ENCODE peak calls at places on chromosomes 2 and 18, in ten cellular contexts. S, J, P, X, K, G, V, E, L and T are unnamed samples. For H3K4me1, the result is how much of the 10 kb centered on the place peaks cover.

GRCh38 chr2:119333833-119334232 is 32.8 kb downstream of the C2orf76 start:
- DNase-seq in S (no peak), J (no peak), P (no peak), X (no peak), K (no peak), G (no peak), V (no peak), E (no peak), L (no peak), T (no peak)

GRCh38 chr2:152098798-152099654 is at the start of gene CACNB4:
- DNase-seq in S (no peak), J (peak), P (no peak), X (no peak), K (no peak), G (no peak), V (peak), E (peak), L (peak), T (no peak)

GRCh38 chr18:3305354-3305762 is 43.4 kb downstream of the MYL12B start:
- DNase-seq in S (no peak), J (no peak), P (no peak), X (no peak), K (no peak), G (no peak), V (no peak), E (peak), L (peak), T (peak)

GRCh38 chr2:159615936-159616733 is at the start of gene BAZ2B:
- DNase-seq in S (no peak), J (peak), P (peak), X (no peak), K (peak), G (peak), V (peak), E (peak), L (peak), T (no peak)

GRCh38 chr2:126317797-126318431 is 338.0 kb upstream of the GYPC start:
- DNase-seq in S (no peak), J (no peak), P (no peak), X (no peak), K (no peak), G (no peak), V (no peak), E (no peak), L (no peak), T (no peak)

GRCh38 chr2:44934962-44935853 is 6.3 kb upstream of the SIX3 start:
- DNase-seq in S (no peak), J (no peak), P (no peak), X (no peak), K (no peak), G (no peak), V (peak), E (no peak), L (no peak), T (no peak)

GRCh38 chr2:205188516-205189138 is 493.7 kb upstream of the NRP2 start:
- DNase-seq in S (peak), J (no peak), P (no peak), X (no peak), K (peak), G (no peak), V (peak), E (no peak), L (no peak), T (no peak)

GRCh38 chr18:48815581-48816324 is 135.0 kb downstream of the SMAD7 start:
- DNase-seq in S (peak), J (no peak), P (peak), X (peak), K (peak), G (no peak), V (no peak), E (no peak), L (no peak), T (no peak)

GRCh38 chr2:236988690-236989639 is 96.7 kb upstream of the COPS8 start:
- DNase-seq in S (peak), J (peak), P (peak), X (no peak), K (peak), G (no peak), V (no peak), E (peak), L (no peak), T (no peak)

GRCh38 chr2:48855142-48855541 is 99.6 kb upstream of the LHCGR start:
- DNase-seq in S (no peak), J (no peak), P (no peak), X (no peak), K (no peak), G (no peak), V (no peak), E (no peak), L (no peak), T (no peak)

GRCh38 chr2:106127776-106128268 is 66.3 kb downstream of the UXS1 start:
- DNase-seq in S (no peak), J (no peak), P (no peak), X (peak), K (no peak), G (no peak), V (no peak), E (no peak), L (no peak), T (no peak)

GRCh38 chr2:111688501-111688900 is 195.5 kb downstream of the ANAPC1 start:
- DNase-seq in S (no peak), J (no peak), P (no peak), X (no peak), K (no peak), G (no peak), V (no peak), E (no peak), L (no peak), T (no peak)

GRCh38 chr18:63646916-63647315 is 2.9 kb upstream of the SERPINB4 start:
- DNase-seq in S (no peak), J (no peak), P (no peak), X (no peak), K (no peak), G (no peak), V (no peak), E (no peak), L (no peak), T (no peak)

GRCh38 chr18:23151414-23152099 is 16.3 kb downstream of the CABLES1 start:
- DNase-seq in S (no peak), J (no peak), P (peak), X (no peak), K (no peak), G (no peak), V (no peak), E (no peak), L (no peak), T (no peak)

GRCh38 chr2:11533278-11534077 is at the start of gene GREB1:
- DNase-seq in S (no peak), J (no peak), P (no peak), X (no peak), K (no peak), G (no peak), V (no peak), E (no peak), L (no peak), T (no peak)

GRCh38 chr2:237378650-237379049 is 35.3 kb downstream of the COL6A3 start:
- DNase-seq in S (no peak), J (no peak), P (no peak), X (no peak), K (peak), G (no peak), V (no peak), E (no peak), L (no peak), T (no peak)

GRCh38 chr2:200422532-200423262 is 87.2 kb downstream of the KCTD18 start:
- DNase-seq in S (no peak), J (no peak), P (no peak), X (no peak), K (no peak), G (no peak), V (no peak), E (no peak), L (no peak), T (no peak)

GRCh38 chr2:189574793-189575475 is 5.7 kb downstream of the SLC40A1 start:
- DNase-seq in S (no peak), J (no peak), P (no peak), X (no peak), K (no peak), G (no peak), V (no peak), E (no peak), L (no peak), T (no peak)

GRCh38 chr2:26333286-26333685 is 12.7 kb upstream of the SELENOI start:
- DNase-seq in S (no peak), J (no peak), P (no peak), X (no peak), K (no peak), G (no peak), V (no peak), E (no peak), L (no peak), T (no peak)

GRCh38 chr2:15636972-15637785 is 45.5 kb downstream of the DDX1 start:
- DNase-seq in S (peak), J (peak), P (no peak), X (peak), K (peak), G (peak), V (peak), E (peak), L (peak), T (peak)

GRCh38 chr2:99573624-99574251 is 83.9 kb upstream of the REV1 start:
- DNase-seq in S (no peak), J (no peak), P (no peak), X (no peak), K (no peak), G (no peak), V (no peak), E (no peak), L (no peak), T (no peak)

GRCh38 chr2:206113148-206113547 is 27.2 kb upstream of the INO80D start:
- DNase-seq in S (no peak), J (no peak), P (no peak), X (no peak), K (no peak), G (no peak), V (no peak), E (no peak), L (no peak), T (no peak)

GRCh38 chr2:135052997-135053474 is 944 bp downstream of the RAB3GAP1 start:
- DNase-seq in S (no peak), J (no peak), P (no peak), X (no peak), K (no peak), G (no peak), V (peak), E (no peak), L (peak), T (no peak)

GRCh38 chr2:162258169-162258568 is 14.9 kb upstream of the FAP start:
- DNase-seq in S (no peak), J (no peak), P (no peak), X (no peak), K (no peak), G (no peak), V (no peak), E (no peak), L (no peak), T (no peak)

GRCh38 chr18:64097497-64097896 is 51.4 kb downstream of the LINC00305 start:
- DNase-seq in S (no peak), J (no peak), P (no peak), X (no peak), K (no peak), G (no peak), V (no peak), E (no peak), L (no peak), T (no peak)

GRCh38 chr2:177869912-177870311 is 202.7 kb downstream of the PDE11A start:
- DNase-seq in S (no peak), J (no peak), P (no peak), X (no peak), K (no peak), G (no peak), V (no peak), E (no peak), L (no peak), T (no peak)

GRCh38 chr2:139217641-139218040 is 437.5 kb upstream of the NXPH2 start:
- DNase-seq in S (no peak), J (no peak), P (no peak), X (no peak), K (no peak), G (no peak), V (no peak), E (no peak), L (no peak), T (no peak)

GRCh38 chr18:27413495-27414401 is 228.6 kb upstream of the CHST9 start:
- DNase-seq in S (peak), J (no peak), P (no peak), X (no peak), K (no peak), G (no peak), V (no peak), E (peak), L (no peak), T (no peak)

GRCh38 chr2:178846458-178846802 is 39.2 kb upstream of the TTN start:
- DNase-seq in S (no peak), J (no peak), P (no peak), X (no peak), K (no peak), G (no peak), V (peak), E (no peak), L (no peak), T (no peak)

GRCh38 chr18:23887493-23887892 is 127.1 kb upstream of the TTC39C start:
- DNase-seq in S (no peak), J (no peak), P (no peak), X (no peak), K (peak), G (no peak), V (no peak), E (no peak), L (no peak), T (no peak)

GRCh38 chr2:159905901-159906300 is 107.9 kb upstream of the CD302 start:
- DNase-seq in S (no peak), J (no peak), P (no peak), X (no peak), K (no peak), G (no peak), V (no peak), E (no peak), L (no peak), T (no peak)

GRCh38 chr2:215614296-215614695 is 178.4 kb upstream of the FN1 start:
- DNase-seq in S (no peak), J (no peak), P (no peak), X (no peak), K (no peak), G (no peak), V (no peak), E (no peak), L (no peak), T (no peak)

GRCh38 chr2:7950035-7950612 is 731.7 kb upstream of the ID2 start:
- DNase-seq in S (no peak), J (no peak), P (no peak), X (no peak), K (no peak), G (no peak), V (no peak), E (no peak), L (no peak), T (no peak)

GRCh38 chr18:52903858-52904257 is 563.9 kb downstream of the DCC start:
- DNase-seq in S (no peak), J (peak), P (no peak), X (no peak), K (no peak), G (no peak), V (peak), E (no peak), L (no peak), T (no peak)

DNA sequence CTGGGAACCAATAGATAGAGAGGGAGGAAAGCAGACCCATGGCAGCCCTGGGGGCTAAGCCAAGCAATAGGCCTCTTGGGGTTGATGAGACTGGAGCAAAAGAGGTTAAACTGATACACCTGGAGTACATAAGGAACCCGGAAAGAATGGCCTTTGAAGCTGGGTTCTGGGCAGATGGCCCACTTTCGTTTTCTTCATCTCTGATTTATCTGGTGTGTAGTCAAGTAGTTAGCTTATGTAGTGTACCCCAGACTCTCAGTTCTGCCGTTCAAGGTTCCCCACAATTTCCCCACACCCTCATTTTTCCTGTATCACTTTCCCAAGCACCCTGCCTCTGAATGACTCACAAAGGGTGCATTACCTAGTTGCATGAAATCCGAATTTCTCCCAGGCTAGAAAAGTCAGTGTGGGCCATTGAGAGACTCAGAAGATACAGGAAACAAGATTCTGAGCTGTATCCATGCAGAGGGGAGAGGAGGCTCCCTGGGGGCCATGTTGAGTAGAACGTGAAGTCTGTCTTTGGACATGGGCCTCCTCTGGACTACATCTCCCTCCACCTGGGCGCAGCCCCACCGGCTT is 235.0 kb downstream of the LOXHD1 start:
- DNase-seq in S (no peak), J (no peak), P (no peak), X (peak), K (no peak), G (no peak), V (no peak), E (no peak), L (no peak), T (no peak)
- H3K4me1 ChIP-seq in S (under half), J (under half), P (under half), X (under half), K (under half), G (under half), V (under half), E (under half), L (under half), T (under half)

GRCh38 chr2:187403568-187404260 is 44.3 kb downstream of the CALCRL start:
- DNase-seq in S (no peak), J (no peak), P (no peak), X (no peak), K (peak), G (no peak), V (no peak), E (no peak), L (no peak), T (no peak)
- H3K4me1 ChIP-seq in S (under half), J (under half), P (under half), X (under half), K (under half), G (under half), V (under half), E (under half), L (under half), T (under half)

DNA sequence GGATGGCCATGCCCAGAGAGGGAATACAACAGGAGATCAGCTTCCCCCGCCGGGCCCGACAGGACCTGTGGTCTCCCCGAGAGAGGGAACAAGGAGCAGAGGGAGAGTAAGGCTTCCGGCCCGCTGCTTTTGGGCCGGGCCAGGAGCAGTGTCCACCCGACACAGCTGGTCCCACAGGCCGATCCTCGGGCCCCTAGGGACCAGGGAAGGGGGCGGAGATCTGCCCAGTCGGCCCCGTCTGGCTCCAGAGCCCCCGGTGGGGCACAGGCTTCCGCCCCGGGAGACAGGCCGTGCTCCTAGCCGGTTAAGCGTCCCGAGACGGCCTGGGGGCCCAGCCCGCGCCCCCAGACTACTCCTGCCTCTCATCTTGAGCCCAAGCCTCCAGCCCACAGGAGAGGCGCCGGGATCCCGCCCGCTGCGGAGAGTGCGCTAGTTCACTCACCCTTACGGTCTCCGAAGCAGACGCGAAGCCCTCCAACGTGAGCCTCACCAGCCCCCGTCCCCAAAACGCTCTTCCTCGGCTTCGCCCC is at the start of gene MCFD2:
- DNase-seq in S (no peak), J (peak), P (peak), X (no peak), K (no peak), G (no peak), V (no peak), E (no peak), L (no peak), T (no peak)
- H3K4me1 ChIP-seq in S (under half), J (half or more), P (under half), X (under half), K (under half), G (under half), V (under half), E (half or more), L (under half), T (under half)

DNA sequence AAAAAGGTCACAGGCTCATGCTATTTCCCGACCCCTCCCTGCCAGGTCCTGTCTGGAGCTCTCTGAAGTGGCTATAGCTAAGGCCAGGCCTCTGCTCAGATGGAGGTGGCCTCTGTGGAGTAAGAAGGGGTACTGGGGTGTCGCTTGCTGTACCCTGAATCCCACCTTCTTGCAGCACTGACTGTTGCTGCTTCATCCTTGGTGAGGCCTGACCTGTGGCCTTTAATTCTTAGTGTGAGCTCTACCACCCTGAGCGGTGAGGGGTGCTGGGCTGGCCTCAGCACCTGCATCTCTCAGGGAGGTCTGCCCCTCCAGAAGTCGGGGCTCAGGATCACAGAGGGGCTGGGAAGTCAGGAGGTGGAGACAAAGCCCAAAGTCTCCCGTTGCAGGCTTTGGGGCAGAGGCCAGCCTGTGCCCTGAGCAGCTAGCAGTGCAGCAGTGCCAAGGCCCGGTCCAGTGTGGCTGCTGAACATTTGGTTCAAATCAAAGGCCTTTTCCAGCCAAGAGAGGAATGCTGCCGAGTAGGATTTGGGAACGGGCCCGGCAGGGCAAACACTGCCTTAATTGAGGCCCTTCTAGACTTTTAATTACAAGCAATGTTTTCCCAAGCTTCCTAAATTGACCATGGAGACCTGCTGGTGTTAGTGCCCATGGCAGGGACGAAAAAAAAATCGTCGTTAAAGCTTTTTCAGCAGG is 133.5 kb upstream of the HAAO start:
- DNase-seq in S (no peak), J (peak), P (no peak), X (no peak), K (peak), G (no peak), V (peak), E (no peak), L (no peak), T (no peak)
- H3K4me1 ChIP-seq in S (under half), J (half or more), P (half or more), X (under half), K (half or more), G (half or more), V (half or more), E (under half), L (half or more), T (under half)